ENCODE peak calls at places on chromosomes 12 and 14, in nine cellular contexts. One of them, this sample, is unnamed.

GRCh38 chr12:65741662-65742480 is 82.4 kb upstream of the HMGA2 start:
- DNase-seq in dorsolateral prefrontal cortex: peak; percentile 36
- DNase-seq in IMR-90: peak; percentile 51
- DNase-seq in fibroblast of mammary gland: peak; percentile 49
- DNase-seq in testis: no peak
- DNase-seq in epithelial cell of esophagus: peak; percentile 48
- DNase-seq in lung: no peak
- DNase-seq in fibroblast of villous mesenchyme: peak; percentile 68
- DNase-seq in AG04449: no peak
- DNase-seq in this sample: peak; percentile 50

GRCh38 chr14:80425686-80426085 is 214.4 kb upstream of the DIO2 start:
- DNase-seq in epithelial cell of esophagus: peak; percentile 95
- DNase-seq in fibroblast of mammary gland: peak; percentile 91
- DNase-seq in lung: no peak
- DNase-seq in dorsolateral prefrontal cortex: no peak
- DNase-seq in testis: no peak
- DNase-seq in IMR-90: peak; percentile 100
- DNase-seq in AG04449: peak; percentile 93
- DNase-seq in fibroblast of villous mesenchyme: peak; percentile 92
- DNase-seq in this sample: peak; percentile 94

GRCh38 chr12:20624718-20625117 is 70.4 kb upstream of the SLCO1C1 start:
- DNase-seq in lung: no peak
- DNase-seq in fibroblast of mammary gland: peak; percentile 46
- DNase-seq in epithelial cell of esophagus: peak; percentile 13
- DNase-seq in fibroblast of villous mesenchyme: peak; percentile 20
- DNase-seq in AG04449: no peak
- DNase-seq in testis: no peak
- DNase-seq in IMR-90: peak; percentile 30
- DNase-seq in dorsolateral prefrontal cortex: no peak
- DNase-seq in this sample: peak; percentile 62

GRCh38 chr14:103551338-103551762 is 11.1 kb downstream of the BAG5 start:
- DNase-seq in dorsolateral prefrontal cortex: no peak
- DNase-seq in IMR-90: no peak
- DNase-seq in AG04449: no peak
- DNase-seq in fibroblast of mammary gland: peak; percentile 39
- DNase-seq in lung: no peak
- DNase-seq in fibroblast of villous mesenchyme: no peak
- DNase-seq in epithelial cell of esophagus: no peak
- DNase-seq in testis: peak; percentile 86
- DNase-seq in this sample: no peak

GRCh38 chr12:99975321-99975720 is 9.4 kb downstream of the ANKS1B start:
- DNase-seq in lung: no peak
- DNase-seq in IMR-90: no peak
- DNase-seq in testis: no peak
- DNase-seq in dorsolateral prefrontal cortex: no peak
- DNase-seq in AG04449: no peak
- DNase-seq in epithelial cell of esophagus: no peak
- DNase-seq in fibroblast of mammary gland: no peak
- DNase-seq in fibroblast of villous mesenchyme: no peak
- DNase-seq in this sample: no peak

GRCh38 chr12:130136536-130136935 is 25.7 kb upstream of the FZD10 start:
- DNase-seq in AG04449: no peak
- DNase-seq in epithelial cell of esophagus: no peak
- DNase-seq in dorsolateral prefrontal cortex: no peak
- DNase-seq in fibroblast of villous mesenchyme: no peak
- DNase-seq in testis: no peak
- DNase-seq in fibroblast of mammary gland: no peak
- DNase-seq in lung: no peak
- DNase-seq in IMR-90: no peak
- DNase-seq in this sample: no peak

GRCh38 chr12:116172224-116172849 is 105.2 kb downstream of the MED13L start:
- DNase-seq in epithelial cell of esophagus: peak; percentile 28
- DNase-seq in dorsolateral prefrontal cortex: no peak
- DNase-seq in testis: no peak
- DNase-seq in fibroblast of mammary gland: no peak
- DNase-seq in IMR-90: no peak
- DNase-seq in lung: no peak
- DNase-seq in AG04449: no peak
- DNase-seq in fibroblast of villous mesenchyme: no peak
- DNase-seq in this sample: peak; percentile 17

GRCh38 chr12:5556033-5556614 is 124.2 kb downstream of the NTF3 start:
- DNase-seq in epithelial cell of esophagus: no peak
- DNase-seq in AG04449: no peak
- DNase-seq in fibroblast of villous mesenchyme: no peak
- DNase-seq in dorsolateral prefrontal cortex: no peak
- DNase-seq in fibroblast of mammary gland: no peak
- DNase-seq in lung: no peak
- DNase-seq in IMR-90: no peak
- DNase-seq in testis: peak; percentile 70
- DNase-seq in this sample: no peak

GRCh38 chr12:131525795-131526508 is 184.9 kb upstream of the SFSWAP start:
- DNase-seq in epithelial cell of esophagus: no peak
- DNase-seq in testis: no peak
- DNase-seq in AG04449: no peak
- DNase-seq in fibroblast of villous mesenchyme: no peak
- DNase-seq in IMR-90: no peak
- DNase-seq in lung: no peak
- DNase-seq in fibroblast of mammary gland: no peak
- DNase-seq in dorsolateral prefrontal cortex: no peak
- DNase-seq in this sample: no peak

GRCh38 chr12:54053625-54054441 is at the start of gene HOXC4:
- DNase-seq in lung: no peak
- DNase-seq in fibroblast of mammary gland: peak; percentile 78
- DNase-seq in IMR-90: peak; percentile 1
- DNase-seq in fibroblast of villous mesenchyme: no peak
- DNase-seq in dorsolateral prefrontal cortex: no peak
- DNase-seq in epithelial cell of esophagus: no peak
- DNase-seq in testis: peak; percentile 78
- DNase-seq in AG04449: no peak
- DNase-seq in this sample: peak; percentile 35

GRCh38 chr14:104315169-104315568 is 176.8 kb downstream of the KIF26A start:
- DNase-seq in IMR-90: no peak
- DNase-seq in lung: no peak
- DNase-seq in testis: no peak
- DNase-seq in fibroblast of mammary gland: no peak
- DNase-seq in epithelial cell of esophagus: no peak
- DNase-seq in AG04449: no peak
- DNase-seq in fibroblast of villous mesenchyme: no peak
- DNase-seq in dorsolateral prefrontal cortex: peak; percentile 22
- DNase-seq in this sample: no peak

GRCh38 chr14:79165460-79166080 is 995.4 kb downstream of the NRXN3 start:
- DNase-seq in AG04449: no peak
- DNase-seq in fibroblast of mammary gland: no peak
- DNase-seq in epithelial cell of esophagus: no peak
- DNase-seq in fibroblast of villous mesenchyme: no peak
- DNase-seq in lung: no peak
- DNase-seq in testis: no peak
- DNase-seq in IMR-90: no peak
- DNase-seq in dorsolateral prefrontal cortex: no peak
- DNase-seq in this sample: no peak

GRCh38 chr12:119225454-119225853 is 46.7 kb downstream of the HSPB8 start:
- DNase-seq in dorsolateral prefrontal cortex: no peak
- DNase-seq in fibroblast of mammary gland: no peak
- DNase-seq in testis: no peak
- DNase-seq in fibroblast of villous mesenchyme: no peak
- DNase-seq in IMR-90: no peak
- DNase-seq in AG04449: no peak
- DNase-seq in epithelial cell of esophagus: no peak
- DNase-seq in lung: no peak
- DNase-seq in this sample: no peak

GRCh38 chr12:6770094-6770493 is 2.2 kb upstream of the LAG3 start:
- DNase-seq in fibroblast of villous mesenchyme: no peak
- DNase-seq in fibroblast of mammary gland: no peak
- DNase-seq in testis: no peak
- DNase-seq in IMR-90: no peak
- DNase-seq in lung: no peak
- DNase-seq in dorsolateral prefrontal cortex: no peak
- DNase-seq in epithelial cell of esophagus: no peak
- DNase-seq in AG04449: no peak
- DNase-seq in this sample: no peak

GRCh38 chr14:23481992-23482813 is 12.7 kb downstream of the NGDN start:
- DNase-seq in lung: no peak
- DNase-seq in fibroblast of villous mesenchyme: no peak
- DNase-seq in fibroblast of mammary gland: no peak
- DNase-seq in dorsolateral prefrontal cortex: no peak
- DNase-seq in AG04449: no peak
- DNase-seq in epithelial cell of esophagus: no peak
- DNase-seq in IMR-90: no peak
- DNase-seq in testis: no peak
- DNase-seq in this sample: no peak

GRCh38 chr14:99393059-99393655 is 87.5 kb downstream of the SETD3 start:
- DNase-seq in epithelial cell of esophagus: peak; percentile 62
- DNase-seq in fibroblast of mammary gland: peak; percentile 38
- DNase-seq in AG04449: no peak
- DNase-seq in fibroblast of villous mesenchyme: peak; percentile 37
- DNase-seq in lung: no peak
- DNase-seq in dorsolateral prefrontal cortex: no peak
- DNase-seq in testis: peak; percentile 41
- DNase-seq in IMR-90: peak; percentile 31
- DNase-seq in this sample: peak; percentile 51

GRCh38 chr14:102374264-102374663 is 11.5 kb downstream of the TECPR2 start:
- DNase-seq in fibroblast of villous mesenchyme: no peak
- DNase-seq in epithelial cell of esophagus: no peak
- DNase-seq in lung: no peak
- DNase-seq in IMR-90: no peak
- DNase-seq in testis: no peak
- DNase-seq in AG04449: no peak
- DNase-seq in dorsolateral prefrontal cortex: no peak
- DNase-seq in fibroblast of mammary gland: no peak
- DNase-seq in this sample: no peak

GRCh38 chr14:102375126-102375525 is 12.4 kb downstream of the TECPR2 start:
- DNase-seq in lung: no peak
- DNase-seq in testis: no peak
- DNase-seq in fibroblast of villous mesenchyme: no peak
- DNase-seq in AG04449: no peak
- DNase-seq in dorsolateral prefrontal cortex: no peak
- DNase-seq in epithelial cell of esophagus: no peak
- DNase-seq in IMR-90: no peak
- DNase-seq in fibroblast of mammary gland: no peak
- DNase-seq in this sample: no peak

GRCh38 chr14:102373110-102373509 is 10.4 kb downstream of the TECPR2 start:
- DNase-seq in lung: no peak
- DNase-seq in IMR-90: no peak
- DNase-seq in dorsolateral prefrontal cortex: no peak
- DNase-seq in fibroblast of villous mesenchyme: no peak
- DNase-seq in epithelial cell of esophagus: no peak
- DNase-seq in fibroblast of mammary gland: no peak
- DNase-seq in testis: no peak
- DNase-seq in AG04449: no peak
- DNase-seq in this sample: no peak

GRCh38 chr14:102371361-102371760 is 8.6 kb downstream of the TECPR2 start:
- DNase-seq in lung: no peak
- DNase-seq in testis: no peak
- DNase-seq in IMR-90: no peak
- DNase-seq in AG04449: no peak
- DNase-seq in fibroblast of mammary gland: no peak
- DNase-seq in epithelial cell of esophagus: no peak
- DNase-seq in fibroblast of villous mesenchyme: no peak
- DNase-seq in dorsolateral prefrontal cortex: no peak
- DNase-seq in this sample: no peak

GRCh38 chr14:102370305-102370809 is 7.6 kb downstream of the TECPR2 start:
- DNase-seq in IMR-90: peak; percentile 13
- DNase-seq in lung: no peak
- DNase-seq in AG04449: no peak
- DNase-seq in testis: peak; percentile 29
- DNase-seq in fibroblast of mammary gland: peak; percentile 15
- DNase-seq in fibroblast of villous mesenchyme: peak; percentile 65
- DNase-seq in epithelial cell of esophagus: peak; percentile 26
- DNase-seq in dorsolateral prefrontal cortex: no peak
- DNase-seq in this sample: peak; percentile 18
- H3K4me3 ChIP-seq in IMR-90: no peak overlapping the region
- H3K4me3 ChIP-seq in lung: no peak overlapping the region
- H3K4me3 ChIP-seq in AG04449: no peak overlapping the region
- H3K4me3 ChIP-seq in testis: no peak overlapping the region
- H3K4me3 ChIP-seq in fibroblast of mammary gland: no peak overlapping the region
- H3K4me3 ChIP-seq in fibroblast of villous mesenchyme: no peak overlapping the region
- H3K4me3 ChIP-seq in epithelial cell of esophagus: no peak overlapping the region
- H3K4me3 ChIP-seq in dorsolateral prefrontal cortex: no peak overlapping the region
- H3K4me3 ChIP-seq in this sample: no peak overlapping the region

GRCh38 chr12:12249216-12250050 is 17.4 kb downstream of the LRP6 start:
- DNase-seq in testis: no peak
- DNase-seq in fibroblast of mammary gland: no peak
- DNase-seq in lung: no peak
- DNase-seq in dorsolateral prefrontal cortex: no peak
- DNase-seq in AG04449: no peak
- DNase-seq in fibroblast of villous mesenchyme: no peak
- DNase-seq in epithelial cell of esophagus: no peak
- DNase-seq in IMR-90: no peak
- DNase-seq in this sample: no peak
- TF ChIP-seq CTCF in testis: no peak
- TF ChIP-seq CTCF in fibroblast of mammary gland: no peak
- TF ChIP-seq CTCF in lung: no peak
- TF ChIP-seq CTCF in dorsolateral prefrontal cortex: no peak
- TF ChIP-seq CTCF in AG04449: no peak
- TF ChIP-seq CTCF in fibroblast of villous mesenchyme: no peak
- TF ChIP-seq CTCF in epithelial cell of esophagus: no peak
- TF ChIP-seq CTCF in IMR-90: no peak
- TF ChIP-seq CTCF in this sample: no peak

GRCh38 chr12:47214771-47215170 is 135.0 kb upstream of the AMIGO2 start:
- DNase-seq in AG04449: no peak
- DNase-seq in IMR-90: no peak
- DNase-seq in epithelial cell of esophagus: no peak
- DNase-seq in testis: no peak
- DNase-seq in lung: no peak
- DNase-seq in dorsolateral prefrontal cortex: no peak
- DNase-seq in fibroblast of mammary gland: no peak
- DNase-seq in fibroblast of villous mesenchyme: no peak
- DNase-seq in this sample: no peak
- H3K4me3 ChIP-seq in AG04449: no peak overlapping the region
- H3K4me3 ChIP-seq in IMR-90: no peak overlapping the region
- H3K4me3 ChIP-seq in epithelial cell of esophagus: no peak overlapping the region
- H3K4me3 ChIP-seq in testis: no peak overlapping the region
- H3K4me3 ChIP-seq in lung: no peak overlapping the region
- H3K4me3 ChIP-seq in dorsolateral prefrontal cortex: no peak overlapping the region
- H3K4me3 ChIP-seq in fibroblast of mammary gland: no peak overlapping the region
- H3K4me3 ChIP-seq in fibroblast of villous mesenchyme: no peak overlapping the region
- H3K4me3 ChIP-seq in this sample: no peak overlapping the region

DNA sequence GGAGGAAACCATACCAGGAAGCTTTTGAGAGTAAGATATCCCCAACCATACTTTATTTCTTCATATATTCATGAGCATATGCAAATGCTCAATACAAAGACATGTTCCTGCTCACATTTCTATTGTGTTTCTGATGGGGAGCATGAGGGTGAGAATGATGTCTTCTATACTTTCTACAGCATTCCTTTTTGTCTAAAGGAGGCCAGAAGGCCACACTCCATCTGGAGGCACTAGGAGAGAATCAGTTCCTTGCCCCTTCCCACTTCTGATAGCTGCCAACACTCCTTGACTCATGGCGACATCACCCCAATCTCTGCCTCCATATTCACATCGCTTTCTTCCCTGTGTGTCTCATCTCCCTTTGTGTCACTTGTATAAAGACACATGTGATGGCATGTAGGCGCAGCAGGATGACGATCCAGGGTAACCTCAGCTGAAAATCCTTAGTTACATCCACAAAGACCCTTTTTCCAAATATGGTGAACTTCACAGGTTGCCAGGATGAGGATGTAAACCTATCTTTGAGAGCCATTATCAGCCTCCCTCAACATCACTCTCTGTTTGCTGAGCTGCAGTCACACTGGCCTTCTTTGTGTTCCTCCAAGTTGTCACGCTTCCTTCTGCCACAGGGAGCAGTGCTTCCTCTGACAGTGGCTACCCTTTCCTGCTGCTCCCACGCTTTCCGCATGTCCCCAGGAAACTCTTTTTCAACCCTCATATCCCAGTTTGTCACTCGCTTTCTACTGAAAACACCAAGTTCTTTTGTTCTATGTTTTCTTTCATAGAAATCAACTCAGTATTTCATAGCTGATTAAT is 96.9 kb downstream of the STXBP6 start:
- DNase-seq in lung: no peak
- DNase-seq in epithelial cell of esophagus: no peak
- DNase-seq in testis: no peak
- DNase-seq in fibroblast of villous mesenchyme: no peak
- DNase-seq in dorsolateral prefrontal cortex: peak; percentile 50
- DNase-seq in IMR-90: peak; percentile 26
- DNase-seq in AG04449: no peak
- DNase-seq in fibroblast of mammary gland: peak; percentile 55
- DNase-seq in this sample: no peak
- TF ChIP-seq CTCF in lung: no peak
- TF ChIP-seq CTCF in epithelial cell of esophagus: no peak
- TF ChIP-seq CTCF in testis: no peak
- TF ChIP-seq CTCF in fibroblast of villous mesenchyme: no peak
- TF ChIP-seq CTCF in dorsolateral prefrontal cortex: peak; percentile 47
- TF ChIP-seq CTCF in IMR-90: no peak
- TF ChIP-seq CTCF in AG04449: no peak
- TF ChIP-seq CTCF in fibroblast of mammary gland: no peak
- TF ChIP-seq CTCF in this sample: no peak